ENCODE peak calls at places on chromosomes 3 and 15, in five cellular contexts. K is bronchial epithelial cell, N is OCI-LY7, F is psoas muscle, G is posterior vena cava. Z is an unnamed sample.
A peak's percentile ranks its signal among the peaks of the same experiment; 100 is the strongest.

GRCh38 chr3:3127432-3128010 is 781 bp downstream of the TRNT1 start:
- DNase-seq in K (peak; percentile 5), N (peak; percentile 24), F (no peak), G (no peak), Z (no peak)

GRCh38 chr15:86328658-86329057 is 249.0 kb downstream of the AGBL1 start:
- DNase-seq in K (no peak), N (no peak), F (no peak), G (no peak), Z (no peak)

GRCh38 chr3:177141899-177142651 is 55.2 kb downstream of the TBL1XR1 start:
- DNase-seq in K (no peak), N (peak; percentile 28), F (no peak), G (no peak), Z (no peak)

GRCh38 chr15:49288411-49288810 is 118.4 kb downstream of the GALK2 start:
- DNase-seq in K (no peak), N (no peak), F (no peak), G (no peak), Z (no peak)

GRCh38 chr3:173913397-173913796 is 515.9 kb downstream of the NLGN1 start:
- DNase-seq in K (no peak), N (no peak), F (no peak), G (no peak), Z (no peak)

GRCh38 chr3:157544501-157545139 is 41.4 kb upstream of the VEPH1 start:
- DNase-seq in K (no peak), N (no peak), F (no peak), G (no peak), Z (no peak)

GRCh38 chr15:39125904-39126303 is 455.0 kb upstream of the THBS1 start:
- DNase-seq in K (peak; percentile 44), N (peak; percentile 31), F (no peak), G (no peak), Z (no peak)

GRCh38 chr15:55407631-55407948 is 569 bp downstream of the CCPG1 start:
- DNase-seq in K (no peak), N (no peak), F (no peak), G (no peak), Z (no peak)